ENCODE peak calls at places on chromosomes 6 and 20, in seven cellular contexts. B is neural crest cell, A is kidney epithelial cell, V is Peyer's patch, F is mesothelial cell of epicardium, L is glutamatergic neuron, R is ascending aorta. H is an unnamed sample.

GRCh38 chr20:33301192-33301930 is 18.3 kb downstream of the BPIFB1 start:
- DNase-seq in B (no peak), A (no peak), V (no peak), F (no peak), L (no peak), R (no peak), H (no peak)

GRCh38 chr20:11267131-11267761 is 593.4 kb upstream of the JAG1 start:
- DNase-seq in B (no peak), A (peak; percentile 86), V (no peak), F (no peak), L (no peak), R (peak; percentile 70), H (peak; percentile 90)

GRCh38 chr6:116251568-116252384 is 2.1 kb downstream of the TSPYL4 start:
- DNase-seq in B (no peak), A (no peak), V (no peak), F (no peak), L (no peak), R (no peak), H (no peak)

GRCh38 chr6:142883011-142883410 is 62.0 kb downstream of the HIVEP2 start:
- DNase-seq in B (no peak), A (no peak), V (no peak), F (no peak), L (no peak), R (no peak), H (no peak)

GRCh38 chr6:124927806-124928205 is 34.4 kb upstream of the RNF217 start:
- DNase-seq in B (no peak), A (peak; percentile 19), V (no peak), F (no peak), L (no peak), R (no peak), H (no peak)

GRCh38 chr20:58017237-58017969 is 211.1 kb downstream of the ANKRD60 start:
- DNase-seq in B (peak; percentile 16), A (peak; percentile 78), V (peak; percentile 63), F (no peak), L (no peak), R (peak; percentile 63), H (peak; percentile 61)

GRCh38 chr20:478949-479429 is 16.7 kb upstream of the TBC1D20 start:
- DNase-seq in B (peak; percentile 16), A (peak; percentile 25), V (no peak), F (no peak), L (no peak), R (no peak), H (no peak)

GRCh38 chr6:111551521-111552231 is 54.0 kb downstream of the TRAF3IP2 start:
- DNase-seq in B (no peak), A (no peak), V (no peak), F (no peak), L (no peak), R (peak; percentile 60), H (no peak)

GRCh38 chr20:13288357-13288756 is 67.3 kb downstream of the ISM1 start:
- DNase-seq in B (no peak), A (no peak), V (no peak), F (no peak), L (no peak), R (no peak), H (no peak)

GRCh38 chr20:51402201-51402600 is 140.3 kb downstream of the NFATC2 start:
- DNase-seq in B (no peak), A (no peak), V (no peak), F (no peak), L (no peak), R (no peak), H (no peak)

GRCh38 chr20:10716855-10717254 is 43.1 kb upstream of the JAG1 start:
- DNase-seq in B (no peak), A (no peak), V (no peak), F (no peak), L (no peak), R (no peak), H (no peak)

GRCh38 chr6:36642913-36643817 is 35.3 kb upstream of the CDKN1A start:
- DNase-seq in B (no peak), A (peak; percentile 73), V (peak; percentile 94), F (no peak), L (no peak), R (peak; percentile 96), H (peak; percentile 70)

GRCh38 chr20:51910202-51911050 is 108.1 kb upstream of the SALL4 start:
- DNase-seq in B (no peak), A (no peak), V (no peak), F (peak; percentile 42), L (no peak), R (no peak), H (peak; percentile 22)

GRCh38 chr6:158703121-158703839 is 53.4 kb downstream of the SYTL3 start:
- DNase-seq in B (no peak), A (no peak), V (no peak), F (no peak), L (no peak), R (no peak), H (no peak)

GRCh38 chr6:135592276-135592675 is 94.7 kb upstream of the AHI1 start:
- DNase-seq in B (no peak), A (no peak), V (no peak), F (no peak), L (no peak), R (no peak), H (no peak)

GRCh38 chr6:79167931-79168694 is 66.4 kb downstream of the HMGN3 start:
- DNase-seq in B (no peak), A (peak; percentile 12), V (no peak), F (no peak), L (no peak), R (no peak), H (no peak)

DNA sequence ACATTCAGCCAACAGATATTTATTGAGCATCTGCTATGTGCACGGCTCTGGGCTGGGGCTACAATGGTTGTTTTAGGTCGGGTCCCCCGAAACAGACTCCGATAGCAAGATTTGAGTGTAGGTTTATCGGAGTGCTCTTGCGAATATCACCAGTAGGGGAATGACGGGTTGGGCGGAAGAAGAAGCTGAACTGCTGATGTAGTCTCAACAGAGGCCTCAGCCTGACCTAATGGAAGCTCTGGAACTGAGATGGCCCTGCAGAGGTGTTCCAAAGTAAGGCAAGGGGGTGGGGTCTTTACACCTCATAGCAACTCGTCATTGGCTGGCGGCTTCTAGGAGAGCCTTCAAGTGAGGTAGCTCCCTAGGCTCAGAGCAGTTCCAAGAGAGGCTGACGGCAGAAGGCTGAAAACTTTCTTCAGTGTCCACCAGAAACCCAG is 1.1 kb downstream of the L3MBTL1 start:
- DNase-seq in B (peak; percentile 9), A (no peak), V (no peak), F (no peak), L (no peak), R (no peak), H (no peak)
- TF ChIP-seq CTCF in B (peak; percentile 39), A (peak; percentile 4), V (no peak), F (no peak), L (no peak), R (no peak), H (no peak)

GRCh38 chr6:12605888-12606345 is 110.7 kb upstream of the PHACTR1 start:
- DNase-seq in B (peak; percentile 52), A (no peak), V (no peak), F (no peak), L (peak; percentile 33), R (no peak), H (no peak)

GRCh38 chr6:12602951-12603710 is 113.4 kb upstream of the PHACTR1 start:
- DNase-seq in B (no peak), A (no peak), V (no peak), F (no peak), L (no peak), R (peak; percentile 69), H (no peak)

GRCh38 chr6:12601881-12602280 is 114.7 kb upstream of the PHACTR1 start:
- DNase-seq in B (no peak), A (no peak), V (no peak), F (no peak), L (no peak), R (no peak), H (no peak)

GRCh38 chr6:12602342-12602741 is 114.2 kb upstream of the PHACTR1 start:
- DNase-seq in B (no peak), A (no peak), V (no peak), F (no peak), L (no peak), R (no peak), H (no peak)

GRCh38 chr6:12603711-12604049 is 112.9 kb upstream of the PHACTR1 start:
- DNase-seq in B (no peak), A (no peak), V (no peak), F (no peak), L (no peak), R (no peak), H (no peak)
- TF ChIP-seq CTCF in B (peak; percentile 32), A (no peak), V (no peak), F (no peak), L (no peak), R (no peak), H (no peak)

DNA sequence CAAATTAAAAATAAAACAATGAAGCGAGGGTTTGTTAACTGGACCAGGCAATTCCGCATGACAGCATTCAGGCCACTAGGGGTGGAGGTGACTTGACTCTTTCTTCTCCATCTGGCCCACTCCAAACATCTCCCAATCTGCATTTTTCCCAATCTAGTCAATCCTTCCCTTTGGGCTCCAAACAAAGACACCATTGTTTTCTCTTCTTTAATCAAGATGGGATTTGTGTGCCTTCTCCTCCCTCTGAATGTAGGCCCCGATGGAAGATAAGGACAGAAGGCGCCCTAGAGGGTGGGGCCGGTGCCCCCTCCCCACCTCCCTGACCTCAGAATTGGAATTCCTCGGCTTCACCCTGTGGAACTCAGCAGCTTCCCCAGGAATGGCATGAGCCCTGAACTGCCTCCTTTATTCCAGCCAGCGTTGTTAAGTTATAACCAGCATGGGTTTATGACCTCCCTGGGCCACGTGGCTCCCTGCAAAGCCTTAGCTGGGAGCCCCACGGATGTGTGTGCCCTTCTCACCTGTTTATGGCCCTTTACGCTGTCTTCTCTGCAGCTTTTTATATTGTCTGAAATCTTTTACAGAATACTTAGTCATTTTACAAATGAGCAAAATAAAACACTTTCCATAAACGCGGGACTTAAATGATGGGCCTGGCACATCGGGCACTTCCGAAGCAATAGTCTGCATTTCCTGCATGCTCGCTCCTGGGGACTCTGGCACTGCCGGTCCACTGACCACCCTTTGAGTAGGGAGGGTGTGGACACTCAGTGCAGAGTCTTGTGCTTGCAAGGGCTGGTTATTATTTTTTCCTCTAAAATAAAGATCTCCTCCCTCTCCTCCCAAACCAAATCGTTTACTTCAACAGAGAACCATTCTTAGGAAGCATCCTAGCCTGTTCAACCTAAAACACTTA is 24.5 kb downstream of the OVOL2 start:
- DNase-seq in B (no peak), A (no peak), V (peak; percentile 74), F (no peak), L (no peak), R (no peak), H (no peak)
- TF ChIP-seq CTCF in B (peak; percentile 48), A (peak; percentile 6), V (no peak), F (peak; percentile 33), L (peak; percentile 32), R (no peak), H (peak; percentile 16)

GRCh38 chr6:16244446-16244845 is 6.1 kb downstream of the GMPR start:
- DNase-seq in B (no peak), A (no peak), V (no peak), F (no peak), L (no peak), R (no peak), H (no peak)

GRCh38 chr6:16244869-16245451 is 6.6 kb downstream of the GMPR start:
- DNase-seq in B (no peak), A (no peak), V (no peak), F (no peak), L (no peak), R (no peak), H (no peak)

GRCh38 chr6:16241321-16241689 is 2.9 kb downstream of the GMPR start:
- DNase-seq in B (no peak), A (no peak), V (no peak), F (no peak), L (no peak), R (no peak), H (no peak)

GRCh38 chr6:16243055-16243454 is 4.7 kb downstream of the GMPR start:
- DNase-seq in B (no peak), A (no peak), V (no peak), F (no peak), L (no peak), R (peak; percentile 85), H (no peak)

GRCh38 chr6:16243664-16244063 is 5.3 kb downstream of the GMPR start:
- DNase-seq in B (no peak), A (no peak), V (no peak), F (no peak), L (no peak), R (no peak), H (no peak)
- TF ChIP-seq CTCF in B (no peak), A (no peak), V (no peak), F (no peak), L (no peak), R (no peak), H (no peak)